ENCODE peak calls at places on chromosomes 4 and X, in nine cellular contexts. V is lung; L is CD8-positive, alpha-beta memory T cell; R is OCI-LY7; Z is tibial artery; B is H9; P is left ventricle myocardium inferior; Y is GM23338; W is GM23248. C is an unnamed sample.

GRCh38 chr4:133143775-133144430 is 5.2 kb upstream of the PCDH10 start:
- DNase-seq in V (no peak), L (no peak), R (no peak), Z (no peak), B (no peak), P (no peak), Y (no peak), W (no peak), C (no peak)

GRCh38 chr4:155578219-155578618 is 88.4 kb upstream of the GUCY1A1 start:
- DNase-seq in V (no peak), L (no peak), R (no peak), Z (no peak), B (no peak), P (no peak), Y (no peak), W (no peak), C (no peak)

GRCh38 chrX:8048466-8048865 is 121.3 kb upstream of the PNPLA4 start:
- DNase-seq in V (no peak), L (no peak), R (no peak), Z (no peak), B (no peak), P (no peak), Y (no peak), W (no peak), C (no peak)

GRCh38 chr4:139791681-139792080 is 126.1 kb downstream of the MGST2 start:
- DNase-seq in V (no peak), L (no peak), R (no peak), Z (no peak), B (no peak), P (no peak), Y (no peak), W (no peak), C (no peak)

GRCh38 chrX:111100191-111100590 is 4.2 kb downstream of the PAK3 start:
- DNase-seq in V (no peak), L (peak), R (peak), Z (no peak), B (peak), P (no peak), Y (peak), W (peak), C (no peak)

GRCh38 chr4:47839259-47839658 is 1.4 kb upstream of the CORIN start:
- DNase-seq in V (no peak), L (no peak), R (peak), Z (no peak), B (no peak), P (no peak), Y (peak), W (peak), C (peak)

GRCh38 chrX:119427795-119428185 is 28.7 kb downstream of the SLC25A43 start:
- DNase-seq in V (no peak), L (no peak), R (no peak), Z (no peak), B (no peak), P (no peak), Y (no peak), W (no peak), C (no peak)

GRCh38 chr4:113248320-113248719 is 198.9 kb downstream of the ANK2 start:
- DNase-seq in V (no peak), L (no peak), R (no peak), Z (no peak), B (peak), P (no peak), Y (peak), W (no peak), C (no peak)

GRCh38 chrX:335758-336155 is 17.2 kb upstream of the GTPBP6 start:
- DNase-seq in V (no peak), L (no peak), R (no peak), Z (no peak), B (no peak), P (no peak), Y (no peak), W (no peak), C (no peak)

GRCh38 chr4:124279741-124280140 is 432.8 kb downstream of the ANKRD50 start:
- DNase-seq in V (no peak), L (no peak), R (no peak), Z (no peak), B (no peak), P (no peak), Y (no peak), W (no peak), C (no peak)
- H3K27ac ChIP-seq in V (no peak), L (no peak), R (no peak), Z (no peak), B (no peak), P (no peak), Y (no peak), W (no peak), C (no peak)

GRCh38 chr4:7041851-7042696 is 1.1 kb upstream of the TADA2B start:
- DNase-seq in V (peak), L (no peak), R (no peak), Z (peak), B (peak), P (peak), Y (peak), W (no peak), C (peak)
- H3K27ac ChIP-seq in V (peak), L (peak), R (no peak), Z (peak), B (no peak), P (peak), Y (no peak), W (peak), C (peak)

GRCh38 chr4:150583287-150584197 is 1.6 kb downstream of the MAB21L2 start:
- DNase-seq in V (no peak), L (no peak), R (no peak), Z (no peak), B (peak), P (peak), Y (peak), W (no peak), C (no peak)
- H3K27ac ChIP-seq in V (no peak), L (no peak), R (no peak), Z (peak), B (no peak), P (no peak), Y (no peak), W (no peak), C (no peak)

GRCh38 chr4:10456270-10457254 is 664 bp downstream of the ZNF518B start:
- DNase-seq in V (peak), L (peak), R (peak), Z (peak), B (peak), P (peak), Y (peak), W (peak), C (peak)

GRCh38 chr4:10458190-10458589 is 964 bp upstream of the ZNF518B start:
- DNase-seq in V (no peak), L (no peak), R (no peak), Z (no peak), B (peak), P (no peak), Y (peak), W (no peak), C (no peak)

GRCh38 chr4:10459305-10459704 is 2.1 kb upstream of the ZNF518B start:
- DNase-seq in V (no peak), L (no peak), R (no peak), Z (no peak), B (no peak), P (no peak), Y (no peak), W (no peak), C (no peak)

GRCh38 chr4:10455133-10455532 is 2.1 kb downstream of the ZNF518B start:
- DNase-seq in V (no peak), L (no peak), R (no peak), Z (no peak), B (no peak), P (no peak), Y (peak), W (no peak), C (no peak)

DNA sequence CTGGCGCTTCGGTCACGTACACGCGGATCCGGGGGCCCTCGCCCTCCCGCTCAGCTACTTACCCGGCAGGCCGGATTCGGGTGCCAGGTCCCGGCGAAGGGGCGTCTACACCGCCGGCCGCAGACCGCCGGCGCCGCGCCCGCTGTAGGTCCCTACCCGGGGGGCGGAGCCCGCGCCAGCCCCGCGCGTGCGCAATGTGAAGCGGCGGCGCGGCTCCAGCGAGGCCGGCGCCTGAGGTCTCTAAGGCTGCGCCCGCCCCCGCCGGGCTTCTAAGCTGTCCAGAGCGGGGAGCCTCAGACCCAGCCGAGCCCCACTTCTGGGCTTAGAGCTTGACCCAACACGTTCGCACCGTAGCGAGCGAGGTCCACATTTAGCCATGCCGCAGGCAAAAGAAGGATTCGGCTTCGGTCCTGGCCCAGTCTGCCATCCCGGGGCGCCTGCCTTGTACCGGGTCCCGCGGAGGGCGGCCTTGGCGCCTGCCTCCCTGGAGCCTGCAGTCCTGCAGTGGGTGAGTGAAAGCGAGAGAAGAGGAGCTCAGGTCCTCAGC is at the start of gene ZNF518B:
- DNase-seq in V (peak), L (peak), R (peak), Z (peak), B (peak), P (peak), Y (peak), W (peak), C (peak)
- H3K27ac ChIP-seq in V (peak), L (peak), R (no peak), Z (peak), B (no peak), P (peak), Y (no peak), W (peak), C (peak)